ENCODE peak calls at places on chromosomes 6 and 20, in six cellular contexts. One of them, this sample, is unnamed.

GRCh38 chr6:158752613-158753012 is 66.6 kb downstream of the EZR start:
- DNase-seq in glutamatergic neuron: no peak
- DNase-seq in fibroblast of mammary gland: peak; percentile 30
- DNase-seq in T-helper 9 cell: no peak
- DNase-seq in ovary: no peak
- DNase-seq in HEK293T: peak; percentile 6
- DNase-seq in this sample: no peak

GRCh38 chr6:1396952-1397868 is 7.8 kb downstream of the FOXF2 start:
- DNase-seq in glutamatergic neuron: peak; percentile 82
- DNase-seq in fibroblast of mammary gland: peak; percentile 76
- DNase-seq in T-helper 9 cell: peak; percentile 58
- DNase-seq in ovary: peak; percentile 23
- DNase-seq in HEK293T: peak; percentile 87
- DNase-seq in this sample: no peak

GRCh38 chr20:62284448-62284847 is 18.3 kb upstream of the ADRM1 start:
- DNase-seq in glutamatergic neuron: no peak
- DNase-seq in fibroblast of mammary gland: no peak
- DNase-seq in T-helper 9 cell: no peak
- DNase-seq in ovary: no peak
- DNase-seq in HEK293T: no peak
- DNase-seq in this sample: no peak

GRCh38 chr6:128826606-128827005 is 56.3 kb upstream of the LAMA2 start:
- DNase-seq in glutamatergic neuron: no peak
- DNase-seq in fibroblast of mammary gland: no peak
- DNase-seq in T-helper 9 cell: no peak
- DNase-seq in ovary: no peak
- DNase-seq in HEK293T: no peak
- DNase-seq in this sample: no peak

GRCh38 chr6:15365273-15365687 is 119.4 kb downstream of the JARID2 start:
- DNase-seq in glutamatergic neuron: peak; percentile 43
- DNase-seq in fibroblast of mammary gland: peak; percentile 82
- DNase-seq in T-helper 9 cell: peak; percentile 4
- DNase-seq in ovary: peak; percentile 16
- DNase-seq in HEK293T: peak; percentile 75
- DNase-seq in this sample: peak; percentile 85

GRCh38 chr6:132115714-132116366 is 164.7 kb upstream of the CCN2 start:
- DNase-seq in glutamatergic neuron: no peak
- DNase-seq in fibroblast of mammary gland: peak; percentile 33
- DNase-seq in T-helper 9 cell: no peak
- DNase-seq in ovary: no peak
- DNase-seq in HEK293T: no peak
- DNase-seq in this sample: no peak

GRCh38 chr6:105301072-105301503 is 101.8 kb downstream of the PREP start:
- DNase-seq in glutamatergic neuron: no peak
- DNase-seq in fibroblast of mammary gland: no peak
- DNase-seq in T-helper 9 cell: no peak
- DNase-seq in ovary: no peak
- DNase-seq in HEK293T: no peak
- DNase-seq in this sample: no peak

GRCh38 chr6:146265051-146265450 is 236.2 kb downstream of the GRM1 start:
- DNase-seq in glutamatergic neuron: no peak
- DNase-seq in fibroblast of mammary gland: peak; percentile 7
- DNase-seq in T-helper 9 cell: no peak
- DNase-seq in ovary: no peak
- DNase-seq in HEK293T: no peak
- DNase-seq in this sample: no peak

GRCh38 chr6:102216232-102216631 is 822.7 kb downstream of the GRIK2 start:
- DNase-seq in glutamatergic neuron: no peak
- DNase-seq in fibroblast of mammary gland: no peak
- DNase-seq in T-helper 9 cell: no peak
- DNase-seq in ovary: no peak
- DNase-seq in HEK293T: no peak
- DNase-seq in this sample: no peak

GRCh38 chr20:51695574-51696303 is 72.5 kb downstream of the ATP9A start:
- DNase-seq in glutamatergic neuron: no peak
- DNase-seq in fibroblast of mammary gland: peak; percentile 82
- DNase-seq in T-helper 9 cell: no peak
- DNase-seq in ovary: no peak
- DNase-seq in HEK293T: no peak
- DNase-seq in this sample: no peak

GRCh38 chr20:37249304-37249703 is 12.3 kb downstream of the GHRH start:
- DNase-seq in glutamatergic neuron: no peak
- DNase-seq in fibroblast of mammary gland: no peak
- DNase-seq in T-helper 9 cell: no peak
- DNase-seq in ovary: no peak
- DNase-seq in HEK293T: no peak
- DNase-seq in this sample: no peak

GRCh38 chr6:15689586-15690450 is 27.0 kb upstream of the DTNBP1 start:
- DNase-seq in glutamatergic neuron: no peak
- DNase-seq in fibroblast of mammary gland: peak; percentile 10
- DNase-seq in T-helper 9 cell: no peak
- DNase-seq in ovary: no peak
- DNase-seq in HEK293T: no peak
- DNase-seq in this sample: no peak

GRCh38 chr6:106630366-106630765 is 988 bp downstream of the QRSL1 start:
- DNase-seq in glutamatergic neuron: no peak
- DNase-seq in fibroblast of mammary gland: no peak
- DNase-seq in T-helper 9 cell: no peak
- DNase-seq in ovary: no peak
- DNase-seq in HEK293T: no peak
- DNase-seq in this sample: no peak

GRCh38 chr6:43772571-43773049 is 2.6 kb downstream of the VEGFA start:
- DNase-seq in glutamatergic neuron: no peak
- DNase-seq in fibroblast of mammary gland: no peak
- DNase-seq in T-helper 9 cell: no peak
- DNase-seq in ovary: no peak
- DNase-seq in HEK293T: peak; percentile 33
- DNase-seq in this sample: no peak

GRCh38 chr6:163355471-163355991 is 59.0 kb upstream of the QKI start:
- DNase-seq in glutamatergic neuron: no peak
- DNase-seq in fibroblast of mammary gland: peak; percentile 81
- DNase-seq in T-helper 9 cell: no peak
- DNase-seq in ovary: no peak
- DNase-seq in HEK293T: no peak
- DNase-seq in this sample: peak; percentile 81

GRCh38 chr6:77740380-77740779 is 87.5 kb downstream of the MEI4 start:
- DNase-seq in glutamatergic neuron: no peak
- DNase-seq in fibroblast of mammary gland: peak; percentile 16
- DNase-seq in T-helper 9 cell: no peak
- DNase-seq in ovary: no peak
- DNase-seq in HEK293T: no peak
- DNase-seq in this sample: no peak

GRCh38 chr6:155943635-155944034 is 488.0 kb upstream of the NOX3 start:
- DNase-seq in glutamatergic neuron: no peak
- DNase-seq in fibroblast of mammary gland: no peak
- DNase-seq in T-helper 9 cell: no peak
- DNase-seq in ovary: no peak
- DNase-seq in HEK293T: no peak
- DNase-seq in this sample: no peak

GRCh38 chr20:24027229-24027628 is 38.6 kb upstream of the GGTLC1 start:
- DNase-seq in glutamatergic neuron: no peak
- DNase-seq in fibroblast of mammary gland: no peak
- DNase-seq in T-helper 9 cell: peak; percentile 55
- DNase-seq in ovary: no peak
- DNase-seq in HEK293T: no peak
- DNase-seq in this sample: peak; percentile 75

GRCh38 chr20:50746138-50746940 is 15.0 kb downstream of the PARD6B start:
- DNase-seq in glutamatergic neuron: no peak
- DNase-seq in fibroblast of mammary gland: peak; percentile 36
- DNase-seq in T-helper 9 cell: no peak
- DNase-seq in ovary: no peak
- DNase-seq in HEK293T: no peak
- DNase-seq in this sample: no peak

GRCh38 chr6:1335367-1336037 is 23.6 kb downstream of the FOXQ1 start:
- DNase-seq in glutamatergic neuron: no peak
- DNase-seq in fibroblast of mammary gland: peak; percentile 62
- DNase-seq in T-helper 9 cell: no peak
- DNase-seq in ovary: no peak
- DNase-seq in HEK293T: no peak
- DNase-seq in this sample: no peak

GRCh38 chr6:37868447-37868825 is 48.9 kb downstream of the ZFAND3 start:
- DNase-seq in glutamatergic neuron: no peak
- DNase-seq in fibroblast of mammary gland: peak; percentile 57
- DNase-seq in T-helper 9 cell: no peak
- DNase-seq in ovary: no peak
- DNase-seq in HEK293T: no peak
- DNase-seq in this sample: no peak

GRCh38 chr6:129717287-129717686 is 7.3 kb upstream of the ARHGAP18 start:
- DNase-seq in glutamatergic neuron: no peak
- DNase-seq in fibroblast of mammary gland: peak; percentile 62
- DNase-seq in T-helper 9 cell: no peak
- DNase-seq in ovary: no peak
- DNase-seq in HEK293T: no peak
- DNase-seq in this sample: no peak

GRCh38 chr6:156948807-156949206 is 171.6 kb downstream of the ARID1B start:
- DNase-seq in glutamatergic neuron: no peak
- DNase-seq in fibroblast of mammary gland: peak; percentile 82
- DNase-seq in T-helper 9 cell: no peak
- DNase-seq in ovary: no peak
- DNase-seq in HEK293T: no peak
- DNase-seq in this sample: no peak

GRCh38 chr6:99219788-99220187 is 129.7 kb downstream of the FAXC start:
- DNase-seq in glutamatergic neuron: peak; percentile 52
- DNase-seq in fibroblast of mammary gland: no peak
- DNase-seq in T-helper 9 cell: no peak
- DNase-seq in ovary: no peak
- DNase-seq in HEK293T: peak; percentile 27
- DNase-seq in this sample: no peak

GRCh38 chr6:43508481-43509141 is 1.5 kb downstream of the LRRC73 start:
- DNase-seq in glutamatergic neuron: no peak
- DNase-seq in fibroblast of mammary gland: no peak
- DNase-seq in T-helper 9 cell: no peak
- DNase-seq in ovary: no peak
- DNase-seq in HEK293T: no peak
- DNase-seq in this sample: no peak

GRCh38 chr20:8218861-8219260 is 86.8 kb downstream of the PLCB1 start:
- DNase-seq in glutamatergic neuron: no peak
- DNase-seq in fibroblast of mammary gland: peak; percentile 66
- DNase-seq in T-helper 9 cell: no peak
- DNase-seq in ovary: no peak
- DNase-seq in HEK293T: no peak
- DNase-seq in this sample: no peak

GRCh38 chr20:16701296-16701695 is 28.5 kb upstream of the SNRPB2 start:
- DNase-seq in glutamatergic neuron: no peak
- DNase-seq in fibroblast of mammary gland: peak; percentile 5
- DNase-seq in T-helper 9 cell: peak; percentile 14
- DNase-seq in ovary: no peak
- DNase-seq in HEK293T: peak; percentile 18
- DNase-seq in this sample: no peak

GRCh38 chr20:21289651-21290050 is 13.5 kb upstream of the XRN2 start:
- DNase-seq in glutamatergic neuron: no peak
- DNase-seq in fibroblast of mammary gland: peak; percentile 38
- DNase-seq in T-helper 9 cell: no peak
- DNase-seq in ovary: no peak
- DNase-seq in HEK293T: no peak
- DNase-seq in this sample: no peak

GRCh38 chr20:3452690-3453089 is 18.1 kb upstream of the ATRN start:
- DNase-seq in glutamatergic neuron: no peak
- DNase-seq in fibroblast of mammary gland: no peak
- DNase-seq in T-helper 9 cell: no peak
- DNase-seq in ovary: no peak
- DNase-seq in HEK293T: no peak
- DNase-seq in this sample: no peak

GRCh38 chr6:71079707-71080106 is 122.8 kb upstream of the B3GAT2 start:
- DNase-seq in glutamatergic neuron: no peak
- DNase-seq in fibroblast of mammary gland: peak; percentile 68
- DNase-seq in T-helper 9 cell: no peak
- DNase-seq in ovary: no peak
- DNase-seq in HEK293T: no peak
- DNase-seq in this sample: no peak

GRCh38 chr6:43873806-43874714 is 104.0 kb downstream of the VEGFA start:
- DNase-seq in glutamatergic neuron: no peak
- DNase-seq in fibroblast of mammary gland: no peak
- DNase-seq in T-helper 9 cell: no peak
- DNase-seq in ovary: no peak
- DNase-seq in HEK293T: no peak
- DNase-seq in this sample: no peak

GRCh38 chr6:150831577-150831976 is 33.9 kb upstream of the MTHFD1L start:
- DNase-seq in glutamatergic neuron: no peak
- DNase-seq in fibroblast of mammary gland: no peak
- DNase-seq in T-helper 9 cell: no peak
- DNase-seq in ovary: no peak
- DNase-seq in HEK293T: no peak
- DNase-seq in this sample: no peak

GRCh38 chr20:61753196-61753942 is 312.3 kb downstream of the TAF4 start:
- DNase-seq in glutamatergic neuron: peak; percentile 17
- DNase-seq in fibroblast of mammary gland: peak; percentile 62
- DNase-seq in T-helper 9 cell: no peak
- DNase-seq in ovary: no peak
- DNase-seq in HEK293T: no peak
- DNase-seq in this sample: no peak

GRCh38 chr6:2970034-2970685 is 1.2 kb downstream of the SERPINB6 start:
- DNase-seq in glutamatergic neuron: no peak
- DNase-seq in fibroblast of mammary gland: no peak
- DNase-seq in T-helper 9 cell: no peak
- DNase-seq in ovary: no peak
- DNase-seq in HEK293T: no peak
- DNase-seq in this sample: no peak

GRCh38 chr6:53349209-53349693 is 501 bp upstream of the ELOVL5 start:
- DNase-seq in glutamatergic neuron: no peak
- DNase-seq in fibroblast of mammary gland: no peak
- DNase-seq in T-helper 9 cell: no peak
- DNase-seq in ovary: no peak
- DNase-seq in HEK293T: no peak
- DNase-seq in this sample: no peak

GRCh38 chr20:9590189-9590588 is 75.8 kb downstream of the LAMP5 start:
- DNase-seq in glutamatergic neuron: no peak
- DNase-seq in fibroblast of mammary gland: peak; percentile 69
- DNase-seq in T-helper 9 cell: no peak
- DNase-seq in ovary: no peak
- DNase-seq in HEK293T: no peak
- DNase-seq in this sample: no peak

This sample was measured in tibial artery.